ENCODE peak calls at places on chromosomes 4 and X, in seven cellular contexts. One of them, this sample, is unnamed.

GRCh38 chr4:87228561-87228860 is 8.1 kb upstream of the KLHL8 start:
- DNase-seq in endothelial cell: no peak
- DNase-seq in NCI-H524 treated with DMSO at 0.1 percent for 48 hours: no peak
- DNase-seq in stimulated activated CD8-positive, alpha-beta memory T cell treated with anti-CD3 and anti-CD28 coated beads, Interleukin-12 subunit alpha, Interleukin-12 subunit beta, amount 100 ng/mL, for 1 hour: no peak
- DNase-seq in NCI-H774: no peak
- DNase-seq in nucleus accumbens: no peak
- DNase-seq in stimulated activated CD4-positive, alpha-beta T cell treated with anti-CD3 and anti-CD28 coated beads, Interleukin-4, amount 100 ng/mL, for 48 hours: no peak
- DNase-seq in this sample: no peak

GRCh38 chr4:82192153-82192552 is 181.6 kb downstream of the HNRNPD start:
- DNase-seq in NCI-H524 treated with DMSO at 0.1 percent for 48 hours: no peak
- DNase-seq in NCI-H774: no peak
- DNase-seq in endothelial cell: no peak
- DNase-seq in stimulated activated CD8-positive, alpha-beta memory T cell treated with anti-CD3 and anti-CD28 coated beads, Interleukin-12 subunit alpha, Interleukin-12 subunit beta, amount 100 ng/mL, for 1 hour: no peak
- DNase-seq in nucleus accumbens: no peak
- DNase-seq in stimulated activated CD4-positive, alpha-beta T cell treated with anti-CD3 and anti-CD28 coated beads, Interleukin-4, amount 100 ng/mL, for 48 hours: no peak
- DNase-seq in this sample: no peak

GRCh38 chr4:119597377-119597776 is 31.2 kb downstream of the PDE5A start:
- DNase-seq in stimulated activated CD8-positive, alpha-beta memory T cell treated with anti-CD3 and anti-CD28 coated beads, Interleukin-12 subunit alpha, Interleukin-12 subunit beta, amount 100 ng/mL, for 1 hour: no peak
- DNase-seq in nucleus accumbens: no peak
- DNase-seq in endothelial cell: no peak
- DNase-seq in NCI-H774: no peak
- DNase-seq in stimulated activated CD4-positive, alpha-beta T cell treated with anti-CD3 and anti-CD28 coated beads, Interleukin-4, amount 100 ng/mL, for 48 hours: no peak
- DNase-seq in NCI-H524 treated with DMSO at 0.1 percent for 48 hours: no peak
- DNase-seq in this sample: no peak

GRCh38 chr4:137755033-137755471 is 222.8 kb upstream of the PCDH18 start:
- DNase-seq in stimulated activated CD8-positive, alpha-beta memory T cell treated with anti-CD3 and anti-CD28 coated beads, Interleukin-12 subunit alpha, Interleukin-12 subunit beta, amount 100 ng/mL, for 1 hour: no peak
- DNase-seq in NCI-H774: no peak
- DNase-seq in NCI-H524 treated with DMSO at 0.1 percent for 48 hours: no peak
- DNase-seq in stimulated activated CD4-positive, alpha-beta T cell treated with anti-CD3 and anti-CD28 coated beads, Interleukin-4, amount 100 ng/mL, for 48 hours: no peak
- DNase-seq in nucleus accumbens: no peak
- DNase-seq in endothelial cell: no peak
- DNase-seq in this sample: no peak

GRCh38 chr4:188930822-188931221 is 791.6 kb downstream of the TRIML1 start:
- DNase-seq in NCI-H524 treated with DMSO at 0.1 percent for 48 hours: no peak
- DNase-seq in stimulated activated CD4-positive, alpha-beta T cell treated with anti-CD3 and anti-CD28 coated beads, Interleukin-4, amount 100 ng/mL, for 48 hours: no peak
- DNase-seq in nucleus accumbens: no peak
- DNase-seq in NCI-H774: no peak
- DNase-seq in stimulated activated CD8-positive, alpha-beta memory T cell treated with anti-CD3 and anti-CD28 coated beads, Interleukin-12 subunit alpha, Interleukin-12 subunit beta, amount 100 ng/mL, for 1 hour: no peak
- DNase-seq in endothelial cell: peak; percentile 47
- DNase-seq in this sample: no peak

GRCh38 chrX:145099204-145099603 is 148.1 kb upstream of the SPANXN1 start:
- DNase-seq in stimulated activated CD4-positive, alpha-beta T cell treated with anti-CD3 and anti-CD28 coated beads, Interleukin-4, amount 100 ng/mL, for 48 hours: no peak
- DNase-seq in NCI-H774: no peak
- DNase-seq in stimulated activated CD8-positive, alpha-beta memory T cell treated with anti-CD3 and anti-CD28 coated beads, Interleukin-12 subunit alpha, Interleukin-12 subunit beta, amount 100 ng/mL, for 1 hour: no peak
- DNase-seq in endothelial cell: no peak
- DNase-seq in NCI-H524 treated with DMSO at 0.1 percent for 48 hours: no peak
- DNase-seq in nucleus accumbens: no peak
- DNase-seq in this sample: no peak

GRCh38 chr4:127586922-127587571 is 45.7 kb upstream of the INTU start:
- DNase-seq in NCI-H774: no peak
- DNase-seq in nucleus accumbens: no peak
- DNase-seq in stimulated activated CD4-positive, alpha-beta T cell treated with anti-CD3 and anti-CD28 coated beads, Interleukin-4, amount 100 ng/mL, for 48 hours: no peak
- DNase-seq in NCI-H524 treated with DMSO at 0.1 percent for 48 hours: no peak
- DNase-seq in stimulated activated CD8-positive, alpha-beta memory T cell treated with anti-CD3 and anti-CD28 coated beads, Interleukin-12 subunit alpha, Interleukin-12 subunit beta, amount 100 ng/mL, for 1 hour: no peak
- DNase-seq in endothelial cell: peak; percentile 31
- DNase-seq in this sample: peak; percentile 49

GRCh38 chrX:1614927-1615326 is at the start of gene ASMT:
- DNase-seq in endothelial cell: no peak
- DNase-seq in stimulated activated CD4-positive, alpha-beta T cell treated with anti-CD3 and anti-CD28 coated beads, Interleukin-4, amount 100 ng/mL, for 48 hours: no peak
- DNase-seq in NCI-H774: no peak
- DNase-seq in nucleus accumbens: no peak
- DNase-seq in stimulated activated CD8-positive, alpha-beta memory T cell treated with anti-CD3 and anti-CD28 coated beads, Interleukin-12 subunit alpha, Interleukin-12 subunit beta, amount 100 ng/mL, for 1 hour: no peak
- DNase-seq in NCI-H524 treated with DMSO at 0.1 percent for 48 hours: peak; percentile 0
- DNase-seq in this sample: no peak

GRCh38 chr4:123554819-123555499 is 158.4 kb downstream of the SPRY1 start:
- DNase-seq in nucleus accumbens: no peak
- DNase-seq in stimulated activated CD4-positive, alpha-beta T cell treated with anti-CD3 and anti-CD28 coated beads, Interleukin-4, amount 100 ng/mL, for 48 hours: no peak
- DNase-seq in NCI-H774: no peak
- DNase-seq in NCI-H524 treated with DMSO at 0.1 percent for 48 hours: no peak
- DNase-seq in endothelial cell: no peak
- DNase-seq in stimulated activated CD8-positive, alpha-beta memory T cell treated with anti-CD3 and anti-CD28 coated beads, Interleukin-12 subunit alpha, Interleukin-12 subunit beta, amount 100 ng/mL, for 1 hour: no peak
- DNase-seq in this sample: no peak

GRCh38 chr4:185395956-185396723 is 416 bp upstream of the LRP2BP start:
- DNase-seq in stimulated activated CD4-positive, alpha-beta T cell treated with anti-CD3 and anti-CD28 coated beads, Interleukin-4, amount 100 ng/mL, for 48 hours: peak; percentile 92
- DNase-seq in nucleus accumbens: peak; percentile 91
- DNase-seq in endothelial cell: peak; percentile 98
- DNase-seq in stimulated activated CD8-positive, alpha-beta memory T cell treated with anti-CD3 and anti-CD28 coated beads, Interleukin-12 subunit alpha, Interleukin-12 subunit beta, amount 100 ng/mL, for 1 hour: peak; percentile 90
- DNase-seq in NCI-H524 treated with DMSO at 0.1 percent for 48 hours: peak; percentile 61
- DNase-seq in NCI-H774: peak; percentile 89
- DNase-seq in this sample: peak; percentile 96

GRCh38 chr4:128782076-128782715 is 27.3 kb upstream of the JADE1 start:
- DNase-seq in NCI-H774: no peak
- DNase-seq in nucleus accumbens: no peak
- DNase-seq in stimulated activated CD4-positive, alpha-beta T cell treated with anti-CD3 and anti-CD28 coated beads, Interleukin-4, amount 100 ng/mL, for 48 hours: no peak
- DNase-seq in NCI-H524 treated with DMSO at 0.1 percent for 48 hours: no peak
- DNase-seq in endothelial cell: no peak
- DNase-seq in stimulated activated CD8-positive, alpha-beta memory T cell treated with anti-CD3 and anti-CD28 coated beads, Interleukin-12 subunit alpha, Interleukin-12 subunit beta, amount 100 ng/mL, for 1 hour: peak; percentile 53
- DNase-seq in this sample: peak; percentile 28

GRCh38 chr4:7347981-7348380 is 86.7 kb downstream of the PSAPL1 start:
- DNase-seq in NCI-H524 treated with DMSO at 0.1 percent for 48 hours: no peak
- DNase-seq in stimulated activated CD4-positive, alpha-beta T cell treated with anti-CD3 and anti-CD28 coated beads, Interleukin-4, amount 100 ng/mL, for 48 hours: no peak
- DNase-seq in stimulated activated CD8-positive, alpha-beta memory T cell treated with anti-CD3 and anti-CD28 coated beads, Interleukin-12 subunit alpha, Interleukin-12 subunit beta, amount 100 ng/mL, for 1 hour: no peak
- DNase-seq in endothelial cell: no peak
- DNase-seq in NCI-H774: no peak
- DNase-seq in nucleus accumbens: no peak
- DNase-seq in this sample: no peak

GRCh38 chr4:3802571-3803474 is 36.6 kb downstream of the ADRA2C start:
- DNase-seq in stimulated activated CD4-positive, alpha-beta T cell treated with anti-CD3 and anti-CD28 coated beads, Interleukin-4, amount 100 ng/mL, for 48 hours: no peak
- DNase-seq in NCI-H774: no peak
- DNase-seq in NCI-H524 treated with DMSO at 0.1 percent for 48 hours: no peak
- DNase-seq in endothelial cell: no peak
- DNase-seq in nucleus accumbens: no peak
- DNase-seq in stimulated activated CD8-positive, alpha-beta memory T cell treated with anti-CD3 and anti-CD28 coated beads, Interleukin-12 subunit alpha, Interleukin-12 subunit beta, amount 100 ng/mL, for 1 hour: no peak
- DNase-seq in this sample: peak; percentile 84

GRCh38 chrX:38061335-38061734 is 55.0 kb downstream of the SYTL5 start:
- DNase-seq in stimulated activated CD8-positive, alpha-beta memory T cell treated with anti-CD3 and anti-CD28 coated beads, Interleukin-12 subunit alpha, Interleukin-12 subunit beta, amount 100 ng/mL, for 1 hour: no peak
- DNase-seq in stimulated activated CD4-positive, alpha-beta T cell treated with anti-CD3 and anti-CD28 coated beads, Interleukin-4, amount 100 ng/mL, for 48 hours: no peak
- DNase-seq in endothelial cell: no peak
- DNase-seq in NCI-H524 treated with DMSO at 0.1 percent for 48 hours: no peak
- DNase-seq in nucleus accumbens: no peak
- DNase-seq in NCI-H774: no peak
- DNase-seq in this sample: peak; percentile 14

GRCh38 chr4:150948069-150948468 is 67.0 kb downstream of the LRBA start:
- DNase-seq in endothelial cell: no peak
- DNase-seq in stimulated activated CD4-positive, alpha-beta T cell treated with anti-CD3 and anti-CD28 coated beads, Interleukin-4, amount 100 ng/mL, for 48 hours: no peak
- DNase-seq in nucleus accumbens: no peak
- DNase-seq in stimulated activated CD8-positive, alpha-beta memory T cell treated with anti-CD3 and anti-CD28 coated beads, Interleukin-12 subunit alpha, Interleukin-12 subunit beta, amount 100 ng/mL, for 1 hour: no peak
- DNase-seq in NCI-H774: no peak
- DNase-seq in NCI-H524 treated with DMSO at 0.1 percent for 48 hours: no peak
- DNase-seq in this sample: no peak

GRCh38 chr4:128757712-128758111 is 51.8 kb upstream of the JADE1 start:
- DNase-seq in nucleus accumbens: no peak
- DNase-seq in endothelial cell: no peak
- DNase-seq in NCI-H774: peak; percentile 0
- DNase-seq in stimulated activated CD8-positive, alpha-beta memory T cell treated with anti-CD3 and anti-CD28 coated beads, Interleukin-12 subunit alpha, Interleukin-12 subunit beta, amount 100 ng/mL, for 1 hour: no peak
- DNase-seq in stimulated activated CD4-positive, alpha-beta T cell treated with anti-CD3 and anti-CD28 coated beads, Interleukin-4, amount 100 ng/mL, for 48 hours: no peak
- DNase-seq in NCI-H524 treated with DMSO at 0.1 percent for 48 hours: peak; percentile 14
- DNase-seq in this sample: no peak

GRCh38 chr4:89469512-89469911 is 161.9 kb upstream of the GPRIN3 start:
- DNase-seq in nucleus accumbens: no peak
- DNase-seq in endothelial cell: no peak
- DNase-seq in NCI-H774: no peak
- DNase-seq in stimulated activated CD8-positive, alpha-beta memory T cell treated with anti-CD3 and anti-CD28 coated beads, Interleukin-12 subunit alpha, Interleukin-12 subunit beta, amount 100 ng/mL, for 1 hour: no peak
- DNase-seq in NCI-H524 treated with DMSO at 0.1 percent for 48 hours: no peak
- DNase-seq in stimulated activated CD4-positive, alpha-beta T cell treated with anti-CD3 and anti-CD28 coated beads, Interleukin-4, amount 100 ng/mL, for 48 hours: no peak
- DNase-seq in this sample: no peak

GRCh38 chrX:40418413-40419195 is 162.2 kb upstream of the ATP6AP2 start:
- DNase-seq in nucleus accumbens: no peak
- DNase-seq in NCI-H524 treated with DMSO at 0.1 percent for 48 hours: no peak
- DNase-seq in endothelial cell: no peak
- DNase-seq in NCI-H774: no peak
- DNase-seq in stimulated activated CD8-positive, alpha-beta memory T cell treated with anti-CD3 and anti-CD28 coated beads, Interleukin-12 subunit alpha, Interleukin-12 subunit beta, amount 100 ng/mL, for 1 hour: peak; percentile 2
- DNase-seq in stimulated activated CD4-positive, alpha-beta T cell treated with anti-CD3 and anti-CD28 coated beads, Interleukin-4, amount 100 ng/mL, for 48 hours: no peak
- DNase-seq in this sample: no peak

GRCh38 chrX:14038375-14039077 is 8.8 kb upstream of the GEMIN8 start:
- DNase-seq in stimulated activated CD4-positive, alpha-beta T cell treated with anti-CD3 and anti-CD28 coated beads, Interleukin-4, amount 100 ng/mL, for 48 hours: no peak
- DNase-seq in NCI-H524 treated with DMSO at 0.1 percent for 48 hours: no peak
- DNase-seq in NCI-H774: no peak
- DNase-seq in endothelial cell: no peak
- DNase-seq in stimulated activated CD8-positive, alpha-beta memory T cell treated with anti-CD3 and anti-CD28 coated beads, Interleukin-12 subunit alpha, Interleukin-12 subunit beta, amount 100 ng/mL, for 1 hour: no peak
- DNase-seq in nucleus accumbens: no peak
- DNase-seq in this sample: no peak

GRCh38 chr4:6471303-6472007 is 959 bp downstream of the PPP2R2C start:
- DNase-seq in endothelial cell: no peak
- DNase-seq in stimulated activated CD4-positive, alpha-beta T cell treated with anti-CD3 and anti-CD28 coated beads, Interleukin-4, amount 100 ng/mL, for 48 hours: no peak
- DNase-seq in nucleus accumbens: no peak
- DNase-seq in NCI-H774: no peak
- DNase-seq in NCI-H524 treated with DMSO at 0.1 percent for 48 hours: no peak
- DNase-seq in stimulated activated CD8-positive, alpha-beta memory T cell treated with anti-CD3 and anti-CD28 coated beads, Interleukin-12 subunit alpha, Interleukin-12 subunit beta, amount 100 ng/mL, for 1 hour: no peak
- DNase-seq in this sample: no peak

GRCh38 chr4:185657191-185657590 is 121.9 kb upstream of the PDLIM3 start:
- DNase-seq in stimulated activated CD8-positive, alpha-beta memory T cell treated with anti-CD3 and anti-CD28 coated beads, Interleukin-12 subunit alpha, Interleukin-12 subunit beta, amount 100 ng/mL, for 1 hour: no peak
- DNase-seq in NCI-H524 treated with DMSO at 0.1 percent for 48 hours: no peak
- DNase-seq in nucleus accumbens: no peak
- DNase-seq in endothelial cell: no peak
- DNase-seq in NCI-H774: no peak
- DNase-seq in stimulated activated CD4-positive, alpha-beta T cell treated with anti-CD3 and anti-CD28 coated beads, Interleukin-4, amount 100 ng/mL, for 48 hours: no peak
- DNase-seq in this sample: no peak

GRCh38 chr4:75916091-75916661 is 13.9 kb upstream of the PPEF2 start:
- DNase-seq in NCI-H524 treated with DMSO at 0.1 percent for 48 hours: no peak
- DNase-seq in nucleus accumbens: no peak
- DNase-seq in stimulated activated CD8-positive, alpha-beta memory T cell treated with anti-CD3 and anti-CD28 coated beads, Interleukin-12 subunit alpha, Interleukin-12 subunit beta, amount 100 ng/mL, for 1 hour: no peak
- DNase-seq in NCI-H774: peak; percentile 19
- DNase-seq in stimulated activated CD4-positive, alpha-beta T cell treated with anti-CD3 and anti-CD28 coated beads, Interleukin-4, amount 100 ng/mL, for 48 hours: no peak
- DNase-seq in endothelial cell: peak; percentile 44
- DNase-seq in this sample: peak; percentile 25

GRCh38 chr4:141417387-141417786 is 196.7 kb downstream of the ZNF330 start:
- DNase-seq in NCI-H524 treated with DMSO at 0.1 percent for 48 hours: no peak
- DNase-seq in stimulated activated CD8-positive, alpha-beta memory T cell treated with anti-CD3 and anti-CD28 coated beads, Interleukin-12 subunit alpha, Interleukin-12 subunit beta, amount 100 ng/mL, for 1 hour: no peak
- DNase-seq in stimulated activated CD4-positive, alpha-beta T cell treated with anti-CD3 and anti-CD28 coated beads, Interleukin-4, amount 100 ng/mL, for 48 hours: no peak
- DNase-seq in endothelial cell: no peak
- DNase-seq in nucleus accumbens: no peak
- DNase-seq in NCI-H774: no peak
- DNase-seq in this sample: no peak

This sample was measured in HepG2.